ENCODE peak calls at places on chromosomes 4 and X, in six cellular contexts. One of them, this sample, is unnamed.

GRCh38 chr4:159498371-159499115 is 395.7 kb downstream of the RAPGEF2 start:
- DNase-seq in uterus: no peak
- DNase-seq in astrocyte of the spinal cord: no peak
- DNase-seq in tibial nerve: no peak
- DNase-seq in cardiac muscle cell: no peak
- DNase-seq in cardiac fibroblast: peak
- DNase-seq in this sample: no peak

GRCh38 chr4:59655996-59656395 is 1544.1 kb upstream of the ADGRL3 start:
- DNase-seq in uterus: no peak
- DNase-seq in astrocyte of the spinal cord: no peak
- DNase-seq in tibial nerve: no peak
- DNase-seq in cardiac muscle cell: no peak
- DNase-seq in cardiac fibroblast: no peak
- DNase-seq in this sample: no peak

GRCh38 chr4:182931691-182932297 is 14.6 kb upstream of the DCTD start:
- DNase-seq in uterus: no peak
- DNase-seq in astrocyte of the spinal cord: no peak
- DNase-seq in tibial nerve: no peak
- DNase-seq in cardiac muscle cell: no peak
- DNase-seq in cardiac fibroblast: no peak
- DNase-seq in this sample: peak

GRCh38 chr4:45275862-45276261 is 549.5 kb upstream of the GNPDA2 start:
- DNase-seq in uterus: no peak
- DNase-seq in astrocyte of the spinal cord: no peak
- DNase-seq in tibial nerve: no peak
- DNase-seq in cardiac muscle cell: no peak
- DNase-seq in cardiac fibroblast: no peak
- DNase-seq in this sample: no peak

GRCh38 chr4:143514432-143514831 is 930 bp downstream of the SMARCA5 start:
- DNase-seq in uterus: peak
- DNase-seq in astrocyte of the spinal cord: peak
- DNase-seq in tibial nerve: peak
- DNase-seq in cardiac muscle cell: peak
- DNase-seq in cardiac fibroblast: peak
- DNase-seq in this sample: peak

GRCh38 chr4:57190651-57191481 is 80.7 kb upstream of the IGFBP7 start:
- DNase-seq in uterus: no peak
- DNase-seq in astrocyte of the spinal cord: peak
- DNase-seq in tibial nerve: no peak
- DNase-seq in cardiac muscle cell: peak
- DNase-seq in cardiac fibroblast: peak
- DNase-seq in this sample: peak

GRCh38 chr4:119138046-119138445 is 2.4 kb downstream of the MYOZ2 start:
- DNase-seq in uterus: no peak
- DNase-seq in astrocyte of the spinal cord: no peak
- DNase-seq in tibial nerve: no peak
- DNase-seq in cardiac muscle cell: peak
- DNase-seq in cardiac fibroblast: peak
- DNase-seq in this sample: peak

GRCh38 chrX:120517936-120518335 is 42.8 kb downstream of the CUL4B start:
- DNase-seq in uterus: no peak
- DNase-seq in astrocyte of the spinal cord: peak
- DNase-seq in tibial nerve: no peak
- DNase-seq in cardiac muscle cell: peak
- DNase-seq in cardiac fibroblast: peak
- DNase-seq in this sample: peak

GRCh38 chr4:97309111-97309510 is 834.2 kb downstream of the STPG2 start:
- DNase-seq in uterus: no peak
- DNase-seq in astrocyte of the spinal cord: no peak
- DNase-seq in tibial nerve: no peak
- DNase-seq in cardiac muscle cell: no peak
- DNase-seq in cardiac fibroblast: no peak
- DNase-seq in this sample: no peak

GRCh38 chr4:17173300-17173699 is 274.9 kb upstream of the LDB2 start:
- DNase-seq in uterus: no peak
- DNase-seq in astrocyte of the spinal cord: no peak
- DNase-seq in tibial nerve: no peak
- DNase-seq in cardiac muscle cell: no peak
- DNase-seq in cardiac fibroblast: no peak
- DNase-seq in this sample: no peak

GRCh38 chrX:120358687-120359086 is 3.2 kb upstream of the ATP1B4 start:
- DNase-seq in uterus: no peak
- DNase-seq in astrocyte of the spinal cord: peak
- DNase-seq in tibial nerve: no peak
- DNase-seq in cardiac muscle cell: no peak
- DNase-seq in cardiac fibroblast: peak
- DNase-seq in this sample: peak

GRCh38 chrX:129655547-129656248 is 942 bp upstream of the APLN start:
- DNase-seq in uterus: no peak
- DNase-seq in astrocyte of the spinal cord: no peak
- DNase-seq in tibial nerve: no peak
- DNase-seq in cardiac muscle cell: no peak
- DNase-seq in cardiac fibroblast: no peak
- DNase-seq in this sample: no peak

GRCh38 chrX:149510386-149510785 is 5.3 kb upstream of the IDS start:
- DNase-seq in uterus: no peak
- DNase-seq in astrocyte of the spinal cord: no peak
- DNase-seq in tibial nerve: no peak
- DNase-seq in cardiac muscle cell: no peak
- DNase-seq in cardiac fibroblast: peak
- DNase-seq in this sample: peak

GRCh38 chrX:123713841-123714240 is 19.0 kb downstream of the THOC2 start:
- DNase-seq in uterus: no peak
- DNase-seq in astrocyte of the spinal cord: no peak
- DNase-seq in tibial nerve: no peak
- DNase-seq in cardiac muscle cell: no peak
- DNase-seq in cardiac fibroblast: no peak
- DNase-seq in this sample: no peak

GRCh38 chr4:153153339-153153851 is 50.8 kb upstream of the TRIM2 start:
- DNase-seq in uterus: no peak
- DNase-seq in astrocyte of the spinal cord: peak
- DNase-seq in tibial nerve: no peak
- DNase-seq in cardiac muscle cell: peak
- DNase-seq in cardiac fibroblast: peak
- DNase-seq in this sample: peak

GRCh38 chr4:1042352-1043025 is 31.1 kb downstream of the FGFRL1 start:
- DNase-seq in uterus: no peak
- DNase-seq in astrocyte of the spinal cord: no peak
- DNase-seq in tibial nerve: no peak
- DNase-seq in cardiac muscle cell: no peak
- DNase-seq in cardiac fibroblast: no peak
- DNase-seq in this sample: no peak

GRCh38 chrX:141405878-141406492 is 163.7 kb upstream of the SPANXC start:
- DNase-seq in uterus: no peak
- DNase-seq in astrocyte of the spinal cord: peak
- DNase-seq in tibial nerve: no peak
- DNase-seq in cardiac muscle cell: peak
- DNase-seq in cardiac fibroblast: peak
- DNase-seq in this sample: peak

GRCh38 chrX:142036111-142036510 is 132.4 kb downstream of the MAGEC1 start:
- DNase-seq in uterus: no peak
- DNase-seq in astrocyte of the spinal cord: peak
- DNase-seq in tibial nerve: no peak
- DNase-seq in cardiac muscle cell: peak
- DNase-seq in cardiac fibroblast: peak
- DNase-seq in this sample: no peak

GRCh38 chr4:44725166-44725565 is 1.2 kb downstream of the GNPDA2 start:
- DNase-seq in uterus: no peak
- DNase-seq in astrocyte of the spinal cord: peak
- DNase-seq in tibial nerve: no peak
- DNase-seq in cardiac muscle cell: no peak
- DNase-seq in cardiac fibroblast: peak
- DNase-seq in this sample: peak

GRCh38 chr4:12486995-12487394 is 997.1 kb downstream of the RAB28 start:
- DNase-seq in uterus: no peak
- DNase-seq in astrocyte of the spinal cord: no peak
- DNase-seq in tibial nerve: no peak
- DNase-seq in cardiac muscle cell: peak
- DNase-seq in cardiac fibroblast: peak
- DNase-seq in this sample: no peak

GRCh38 chrX:22124098-22124497 is 92.0 kb downstream of the PHEX start:
- DNase-seq in uterus: no peak
- DNase-seq in astrocyte of the spinal cord: no peak
- DNase-seq in tibial nerve: no peak
- DNase-seq in cardiac muscle cell: no peak
- DNase-seq in cardiac fibroblast: no peak
- DNase-seq in this sample: no peak

GRCh38 chrX:68808686-68809357 is 20.0 kb upstream of the EFNB1 start:
- DNase-seq in uterus: no peak
- DNase-seq in astrocyte of the spinal cord: peak
- DNase-seq in tibial nerve: no peak
- DNase-seq in cardiac muscle cell: peak
- DNase-seq in cardiac fibroblast: peak
- DNase-seq in this sample: peak

GRCh38 chr4:105146286-105147219 is at the start of gene TET2:
- DNase-seq in uterus: peak
- DNase-seq in astrocyte of the spinal cord: peak
- DNase-seq in tibial nerve: peak
- DNase-seq in cardiac muscle cell: peak
- DNase-seq in cardiac fibroblast: peak
- DNase-seq in this sample: peak

GRCh38 chr4:76310683-76311082 is 4.2 kb downstream of the STBD1 start:
- DNase-seq in uterus: no peak
- DNase-seq in astrocyte of the spinal cord: no peak
- DNase-seq in tibial nerve: no peak
- DNase-seq in cardiac muscle cell: no peak
- DNase-seq in cardiac fibroblast: no peak
- DNase-seq in this sample: no peak

GRCh38 chr4:180434131-180434895 is 1808.9 kb upstream of the TENM3 start:
- DNase-seq in uterus: no peak
- DNase-seq in astrocyte of the spinal cord: no peak
- DNase-seq in tibial nerve: no peak
- DNase-seq in cardiac muscle cell: no peak
- DNase-seq in cardiac fibroblast: no peak
- DNase-seq in this sample: no peak

GRCh38 chrX:10158279-10158939 is 1.6 kb downstream of the CLCN4 start:
- DNase-seq in uterus: no peak
- DNase-seq in astrocyte of the spinal cord: no peak
- DNase-seq in tibial nerve: no peak
- DNase-seq in cardiac muscle cell: no peak
- DNase-seq in cardiac fibroblast: no peak
- DNase-seq in this sample: no peak

DNA sequence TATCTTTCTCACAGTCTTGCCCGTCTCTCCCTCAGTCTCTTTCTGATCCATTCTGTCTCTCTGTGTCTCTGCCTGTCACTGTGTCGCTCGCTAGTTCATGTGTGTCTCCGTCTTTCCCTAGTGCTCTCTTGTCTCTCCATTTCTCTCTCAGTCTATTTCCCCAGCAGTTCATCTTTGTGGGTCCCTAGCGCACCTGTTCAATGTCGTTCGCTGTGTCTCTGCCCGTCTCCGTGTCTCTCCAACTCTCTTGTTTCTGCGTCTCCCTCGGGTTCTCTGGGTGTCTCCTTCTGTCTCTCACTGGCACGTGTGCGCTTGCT is 1.5 kb downstream of the GPR101 start:
- DNase-seq in uterus: no peak
- DNase-seq in astrocyte of the spinal cord: no peak
- DNase-seq in tibial nerve: no peak
- DNase-seq in cardiac muscle cell: no peak
- DNase-seq in cardiac fibroblast: no peak
- DNase-seq in this sample: no peak
- H3K4me3 ChIP-seq in uterus: no peak
- H3K4me3 ChIP-seq in astrocyte of the spinal cord: peak
- H3K4me3 ChIP-seq in tibial nerve: no peak
- H3K4me3 ChIP-seq in cardiac muscle cell: peak
- H3K4me3 ChIP-seq in cardiac fibroblast: peak
- H3K4me3 ChIP-seq in this sample: peak

DNA sequence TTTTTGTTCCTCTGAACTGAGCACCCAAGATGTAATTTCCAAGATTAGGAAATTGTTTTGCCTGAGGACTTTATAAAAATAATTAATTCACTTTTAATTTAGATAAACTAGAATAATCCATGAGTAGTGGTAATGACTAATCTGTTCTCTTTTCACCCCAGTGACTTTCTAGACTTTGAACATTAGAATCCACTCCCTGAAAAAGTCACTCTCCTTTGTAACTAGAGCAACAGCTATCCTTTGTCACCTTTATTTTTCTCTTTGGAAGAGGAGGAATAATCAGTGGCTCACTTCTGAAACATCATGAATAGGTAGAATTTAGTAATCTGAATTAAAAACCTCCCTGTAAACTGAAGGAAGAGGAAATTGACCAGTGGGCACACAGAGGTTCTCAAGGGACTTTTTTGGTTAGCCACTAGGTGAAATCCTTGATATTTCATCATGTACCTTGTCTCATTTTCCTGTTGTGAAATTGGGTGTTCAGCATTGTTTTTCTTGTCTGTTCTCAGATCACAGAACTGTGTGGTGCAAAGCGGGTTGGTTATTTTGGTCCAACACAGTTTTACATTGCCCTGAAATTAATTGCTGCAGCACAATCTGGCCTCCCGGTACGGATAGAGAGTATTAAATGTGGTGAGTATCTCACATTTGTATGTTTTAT is 59.4 kb downstream of the REPS2 start:
- DNase-seq in uterus: no peak
- DNase-seq in astrocyte of the spinal cord: no peak
- DNase-seq in tibial nerve: no peak
- DNase-seq in cardiac muscle cell: peak
- DNase-seq in cardiac fibroblast: peak
- DNase-seq in this sample: no peak
- TF ChIP-seq CTCF in uterus: no peak
- TF ChIP-seq CTCF in astrocyte of the spinal cord: no peak
- TF ChIP-seq CTCF in tibial nerve: no peak
- TF ChIP-seq CTCF in cardiac muscle cell: no peak
- TF ChIP-seq CTCF in cardiac fibroblast: no peak
- TF ChIP-seq CTCF in this sample: no peak

GRCh38 chr4:124743711-124744110 is 31.2 kb upstream of the ANKRD50 start:
- DNase-seq in uterus: no peak
- DNase-seq in astrocyte of the spinal cord: no peak
- DNase-seq in tibial nerve: no peak
- DNase-seq in cardiac muscle cell: no peak
- DNase-seq in cardiac fibroblast: no peak
- DNase-seq in this sample: no peak

GRCh38 chr4:124748965-124749364 is 36.4 kb upstream of the ANKRD50 start:
- DNase-seq in uterus: no peak
- DNase-seq in astrocyte of the spinal cord: no peak
- DNase-seq in tibial nerve: no peak
- DNase-seq in cardiac muscle cell: no peak
- DNase-seq in cardiac fibroblast: no peak
- DNase-seq in this sample: no peak

GRCh38 chr4:124745988-124746801 is 33.7 kb upstream of the ANKRD50 start:
- DNase-seq in uterus: no peak
- DNase-seq in astrocyte of the spinal cord: no peak
- DNase-seq in tibial nerve: peak
- DNase-seq in cardiac muscle cell: peak
- DNase-seq in cardiac fibroblast: peak
- DNase-seq in this sample: no peak
- H3K4me3 ChIP-seq in uterus: no peak
- H3K4me3 ChIP-seq in astrocyte of the spinal cord: no peak
- H3K4me3 ChIP-seq in tibial nerve: no peak
- H3K4me3 ChIP-seq in cardiac muscle cell: no peak
- H3K4me3 ChIP-seq in cardiac fibroblast: no peak
- H3K4me3 ChIP-seq in this sample: no peak

DNA sequence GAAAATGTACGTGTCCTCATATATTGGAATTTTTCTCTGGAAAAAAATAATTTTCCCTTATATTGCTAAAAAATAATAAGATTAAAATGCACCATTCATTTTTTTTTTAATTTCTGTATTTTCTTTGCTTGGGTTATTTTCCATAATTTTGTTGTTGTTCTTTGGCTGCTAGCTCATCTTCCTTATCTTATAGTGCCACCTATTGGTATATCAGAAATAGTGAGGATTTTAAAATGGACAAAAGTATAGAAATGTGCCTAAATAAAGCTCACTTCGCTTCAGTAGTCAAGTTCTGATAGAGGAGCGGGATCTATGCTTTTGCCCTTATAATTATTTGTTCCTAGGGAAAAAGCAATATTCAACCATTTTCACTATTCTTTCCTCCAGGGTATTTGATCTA is 134.8 kb downstream of the NAP1L3 start:
- DNase-seq in uterus: no peak
- DNase-seq in astrocyte of the spinal cord: no peak
- DNase-seq in tibial nerve: no peak
- DNase-seq in cardiac muscle cell: peak
- DNase-seq in cardiac fibroblast: no peak
- DNase-seq in this sample: no peak
- TF ChIP-seq CTCF in uterus: no peak
- TF ChIP-seq CTCF in astrocyte of the spinal cord: no peak
- TF ChIP-seq CTCF in tibial nerve: peak
- TF ChIP-seq CTCF in cardiac muscle cell: no peak
- TF ChIP-seq CTCF in cardiac fibroblast: no peak
- TF ChIP-seq CTCF in this sample: no peak